ENCODE peak calls at places on chromosomes 7 and 10, in four cellular contexts. G, A, Z and E are unnamed samples.

GRCh38 chr10:112227331-112227961 is 43.9 kb upstream of the GPAM start:
- DNase-seq in G (no peak), A (no peak), Z (peak; percentile 54), E (no peak)

GRCh38 chr7:155962968-155963300 is 150.7 kb upstream of the SHH start:
- DNase-seq in G (no peak), A (no peak), Z (no peak), E (no peak)

GRCh38 chr10:51291961-51292360 is 217.7 kb downstream of the PRKG1 start:
- DNase-seq in G (no peak), A (no peak), Z (no peak), E (no peak)

GRCh38 chr7:158303121-158303520 is 284.5 kb downstream of the PTPRN2 start:
- DNase-seq in G (no peak), A (no peak), Z (no peak), E (no peak)

GRCh38 chr10:6840766-6841165 is 260.7 kb upstream of the PRKCQ start:
- DNase-seq in G (no peak), A (no peak), Z (no peak), E (no peak)

GRCh38 chr7:8365499-8366110 is 67.8 kb upstream of the NXPH1 start:
- DNase-seq in G (no peak), A (no peak), Z (no peak), E (no peak)

GRCh38 chr10:31656820-31657470 is 271.7 kb downstream of the ARHGAP12 start:
- DNase-seq in G (no peak), A (no peak), Z (no peak), E (no peak)

GRCh38 chr7:23618241-23618640 is 21.1 kb downstream of the CCDC126 start:
- DNase-seq in G (no peak), A (no peak), Z (no peak), E (no peak)

GRCh38 chr10:132347211-132347930 is 15.4 kb downstream of the LRRC27 start:
- DNase-seq in G (no peak), A (no peak), Z (no peak), E (no peak)

GRCh38 chr7:29881724-29882123 is 75.4 kb downstream of the WIPF3 start:
- DNase-seq in G (no peak), A (no peak), Z (no peak), E (no peak)

GRCh38 chr7:134186022-134186421 is 58.9 kb downstream of the LRGUK start:
- DNase-seq in G (no peak), A (no peak), Z (no peak), E (no peak)

GRCh38 chr7:92489634-92490033 is 11.9 kb upstream of the ERVW-1 start:
- DNase-seq in G (no peak), A (no peak), Z (no peak), E (no peak)

GRCh38 chr7:131159961-131160361 is 167.7 kb upstream of the MKLN1 start:
- DNase-seq in G (no peak), A (no peak), Z (no peak), E (no peak)

GRCh38 chr7:114722562-114722961 is 199.3 kb upstream of the MDFIC start:
- DNase-seq in G (no peak), A (no peak), Z (no peak), E (no peak)

GRCh38 chr10:102268333-102268999 is 23.1 kb downstream of the GBF1 start:
- DNase-seq in G (no peak), A (no peak), Z (no peak), E (no peak)

GRCh38 chr10:24552346-24553016 is 171.2 kb downstream of the ARHGAP21 start:
- DNase-seq in G (no peak), A (no peak), Z (peak; percentile 64), E (no peak)

GRCh38 chr7:128703605-128704004 is 31.5 kb downstream of the GARIN1A start:
- DNase-seq in G (no peak), A (no peak), Z (no peak), E (no peak)

GRCh38 chr10:71234017-71234894 is 21.9 kb downstream of the UNC5B start:
- DNase-seq in G (no peak), A (no peak), Z (peak; percentile 81), E (no peak)